ENCODE peak calls at places on chromosomes 1 and 21, in six cellular contexts. R is left ventricle myocardium inferior, E is tibial artery, W is choroid plexus epithelial cell, J is HCT116, N is epithelial cell of esophagus. B is an unnamed sample.

GRCh38 chr1:229223498-229223897 is 47.4 kb upstream of the RAB4A start:
- DNase-seq in R (no peak), E (no peak), W (no peak), J (no peak), N (no peak), B (peak)

GRCh38 chr1:43924516-43924915 is 9.1 kb upstream of the ARTN start:
- DNase-seq in R (no peak), E (no peak), W (no peak), J (no peak), N (peak), B (no peak)

GRCh38 chr1:3740038-3740437 is 12.2 kb upstream of the CCDC27 start:
- DNase-seq in R (no peak), E (no peak), W (no peak), J (no peak), N (no peak), B (no peak)

GRCh38 chr21:42405064-42406059 is 1.7 kb downstream of the UBASH3A start:
- DNase-seq in R (no peak), E (no peak), W (no peak), J (no peak), N (no peak), B (no peak)

GRCh38 chr1:174818951-174819350 is 180.8 kb upstream of the CACYBP start:
- DNase-seq in R (no peak), E (no peak), W (no peak), J (peak), N (peak), B (no peak)

GRCh38 chr1:165773324-165773965 is 4.8 kb upstream of the TMCO1 start:
- DNase-seq in R (no peak), E (no peak), W (peak), J (peak), N (peak), B (no peak)

GRCh38 chr1:154736840-154737239 is 128.9 kb upstream of the ADAR start:
- DNase-seq in R (no peak), E (no peak), W (peak), J (no peak), N (peak), B (no peak)

GRCh38 chr21:42561742-42562141 is 48.1 kb downstream of the SLC37A1 start:
- DNase-seq in R (no peak), E (peak), W (no peak), J (no peak), N (peak), B (no peak)

GRCh38 chr1:91653183-91653582 is 152.5 kb downstream of the CDC7 start:
- DNase-seq in R (no peak), E (no peak), W (no peak), J (no peak), N (no peak), B (no peak)

GRCh38 chr1:205318231-205318991 is 3.1 kb downstream of the NUAK2 start:
- DNase-seq in R (no peak), E (no peak), W (no peak), J (no peak), N (peak), B (peak)

GRCh38 chr1:16888806-16889178 is 7.0 kb upstream of the RNU1-2 start:
- DNase-seq in R (no peak), E (peak), W (peak), J (no peak), N (no peak), B (no peak)

GRCh38 chr1:16019580-16020277 is 1.9 kb upstream of the HSPB7 start:
- DNase-seq in R (peak), E (no peak), W (no peak), J (no peak), N (no peak), B (no peak)

GRCh38 chr1:235617808-235618207 is 31.8 kb downstream of the GNG4 start:
- DNase-seq in R (no peak), E (no peak), W (peak), J (no peak), N (peak), B (no peak)

GRCh38 chr1:193707271-193708015 is 521.0 kb upstream of the B3GALT2 start:
- DNase-seq in R (no peak), E (no peak), W (peak), J (no peak), N (peak), B (no peak)

GRCh38 chr1:42960693-42961559 is 2.3 kb upstream of the SLC2A1 start:
- DNase-seq in R (no peak), E (no peak), W (no peak), J (no peak), N (no peak), B (no peak)

GRCh38 chr1:3914911-3915310 is 14.8 kb upstream of the C1orf174 start:
- DNase-seq in R (no peak), E (no peak), W (no peak), J (no peak), N (no peak), B (no peak)

GRCh38 chr1:30968220-30968971 is 59.8 kb upstream of the SDC3 start:
- DNase-seq in R (no peak), E (no peak), W (no peak), J (no peak), N (peak), B (no peak)

GRCh38 chr1:205298191-205298994 is 23.2 kb downstream of the NUAK2 start:
- DNase-seq in R (no peak), E (no peak), W (peak), J (peak), N (peak), B (no peak)

GRCh38 chr1:17355898-17356297 is 16.1 kb upstream of the PADI6 start:
- DNase-seq in R (no peak), E (no peak), W (no peak), J (no peak), N (no peak), B (no peak)

GRCh38 chr1:78491311-78492071 is 717 bp downstream of the PTGFR start:
- DNase-seq in R (peak), E (peak), W (peak), J (no peak), N (peak), B (peak)

GRCh38 chr1:54107131-54107530 is 45.7 kb downstream of the CDCP2 start:
- DNase-seq in R (no peak), E (no peak), W (peak), J (no peak), N (no peak), B (no peak)

GRCh38 chr21:45588861-45589491 is 46.7 kb upstream of the SLC19A1 start:
- DNase-seq in R (no peak), E (no peak), W (no peak), J (no peak), N (no peak), B (no peak)

GRCh38 chr21:14583629-14584251 is 37.6 kb upstream of the SAMSN1 start:
- DNase-seq in R (no peak), E (no peak), W (peak), J (no peak), N (no peak), B (no peak)

GRCh38 chr1:239823852-239824251 is 267.8 kb upstream of the FMN2 start:
- DNase-seq in R (no peak), E (no peak), W (no peak), J (no peak), N (no peak), B (no peak)

GRCh38 chr1:21885236-21886037 is 51.7 kb downstream of the HSPG2 start:
- DNase-seq in R (no peak), E (no peak), W (no peak), J (no peak), N (no peak), B (no peak)

GRCh38 chr21:29697555-29698193 is 242.1 kb downstream of the GRIK1 start:
- DNase-seq in R (no peak), E (no peak), W (peak), J (no peak), N (no peak), B (no peak)

GRCh38 chr1:37473431-37474050 is 839 bp upstream of the ZC3H12A start:
- DNase-seq in R (no peak), E (peak), W (peak), J (no peak), N (peak), B (no peak)

GRCh38 chr21:35222021-35222420 is 172.9 kb upstream of the RUNX1 start:
- DNase-seq in R (no peak), E (no peak), W (no peak), J (no peak), N (peak), B (no peak)

GRCh38 chr1:47571952-47572351 is 134.1 kb downstream of the FOXD2 start:
- DNase-seq in R (no peak), E (no peak), W (no peak), J (no peak), N (no peak), B (no peak)

GRCh38 chr1:186473047-186473446 is 12.1 kb upstream of the PDC start:
- DNase-seq in R (no peak), E (no peak), W (no peak), J (no peak), N (no peak), B (no peak)

GRCh38 chr21:42942244-42942643 is 16.8 kb upstream of the ERVH48-1 start:
- DNase-seq in R (no peak), E (no peak), W (no peak), J (no peak), N (peak), B (no peak)

GRCh38 chr21:39472786-39473185 is 21.0 kb downstream of the SH3BGR start:
- DNase-seq in R (no peak), E (no peak), W (no peak), J (no peak), N (no peak), B (no peak)

GRCh38 chr1:27149084-27149483 is 5.8 kb downstream of the SLC9A1 start:
- DNase-seq in R (no peak), E (no peak), W (no peak), J (no peak), N (no peak), B (no peak)

GRCh38 chr21:29184047-29184446 is 53.6 kb downstream of the MAP3K7CL start:
- DNase-seq in R (no peak), E (no peak), W (no peak), J (no peak), N (no peak), B (no peak)

GRCh38 chr1:206470692-206471414 is 577 bp downstream of the IKBKE start:
- DNase-seq in R (no peak), E (no peak), W (peak), J (no peak), N (peak), B (no peak)

DNA sequence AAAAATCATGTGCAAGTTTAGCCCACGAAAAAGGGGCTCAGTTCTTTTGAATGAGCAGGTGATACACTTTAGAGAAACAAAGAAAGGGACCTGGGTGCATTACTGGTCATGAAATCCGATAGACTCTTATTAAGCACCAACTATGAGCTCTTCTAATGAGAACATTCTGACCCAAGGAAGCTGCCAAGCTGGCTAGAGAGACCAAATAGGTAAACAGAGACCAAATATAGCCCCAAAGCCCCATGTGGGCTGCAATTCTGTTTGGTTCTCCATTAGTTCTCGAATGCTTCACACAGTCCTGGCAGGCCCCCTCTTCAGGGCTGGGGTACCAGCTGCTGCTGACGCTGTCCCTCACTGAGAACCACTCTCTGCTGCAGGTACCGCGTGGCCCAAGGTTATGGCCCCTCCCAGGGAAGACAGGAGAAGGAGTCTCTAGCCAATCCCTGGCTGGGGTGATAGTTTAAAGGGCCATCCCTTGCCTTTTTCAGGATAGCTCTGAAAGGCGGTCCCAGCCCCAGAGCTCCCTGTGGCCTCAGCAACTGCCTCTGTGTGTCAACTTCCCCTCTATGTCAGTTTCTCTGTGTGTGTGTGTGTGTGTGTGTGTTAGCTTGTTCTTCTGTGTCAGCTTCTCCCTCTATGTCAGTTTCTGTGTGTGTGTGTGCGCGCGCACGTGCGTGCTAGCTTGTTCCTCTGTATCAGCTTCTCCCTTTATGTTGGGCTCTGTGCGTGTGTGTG is 7.1 kb upstream of the UBXN10 start:
- DNase-seq in R (no peak), E (no peak), W (no peak), J (no peak), N (no peak), B (no peak)
- H3K4me3 ChIP-seq in R (no peak), E (no peak), W (no peak), J (no peak), N (no peak), B (no peak)

DNA sequence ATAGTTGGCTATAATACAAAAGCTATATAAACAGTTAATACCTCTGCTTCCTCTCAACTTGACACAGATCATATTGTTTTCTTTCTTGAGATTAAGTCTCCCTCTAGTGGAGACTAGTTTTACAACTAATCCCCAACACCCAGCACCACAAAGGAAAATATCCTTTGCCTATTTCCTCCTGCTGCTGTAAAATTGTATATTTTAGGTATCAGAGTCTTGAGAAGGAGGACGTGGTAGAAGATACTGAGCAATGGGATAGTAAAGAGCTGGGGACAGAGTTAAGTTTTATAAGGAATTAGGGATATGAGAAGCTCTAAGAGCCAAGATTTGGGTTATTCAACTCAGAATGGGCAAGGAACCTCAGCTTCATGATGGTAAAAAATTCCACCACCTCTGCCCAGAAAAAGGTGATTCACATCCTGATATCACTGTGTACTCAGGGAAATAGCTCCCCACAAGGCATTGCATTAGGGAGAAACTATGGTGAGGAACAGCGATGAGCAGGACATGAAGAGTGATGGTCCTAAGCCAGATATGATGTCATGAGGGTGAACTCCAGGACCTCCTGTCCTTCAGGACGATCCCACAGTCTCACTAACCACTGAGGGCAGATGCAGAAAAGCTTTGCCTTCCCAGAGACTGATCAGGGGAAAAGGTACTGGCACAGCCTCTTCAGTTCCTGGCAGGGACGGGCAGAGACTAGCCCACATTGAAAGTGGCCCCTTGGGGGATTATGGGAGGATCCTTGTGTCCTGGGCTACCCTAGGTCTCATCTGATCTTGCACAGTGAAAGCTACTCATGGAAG is 14.7 kb upstream of the CFAP126 start:
- DNase-seq in R (no peak), E (no peak), W (peak), J (peak), N (peak), B (no peak)
- TF ChIP-seq CTCF in R (peak), E (peak), W (peak), J (peak), N (peak), B (peak)

GRCh38 chr1:32249831-32250525 is 1.1 kb upstream of the LCK start:
- DNase-seq in R (peak), E (no peak), W (peak), J (no peak), N (peak), B (no peak)

GRCh38 chr1:32247452-32247851 is 430 bp downstream of the FAM167B start:
- DNase-seq in R (peak), E (no peak), W (no peak), J (no peak), N (no peak), B (no peak)

GRCh38 chr1:32246888-32247273 is at the start of gene FAM167B:
- DNase-seq in R (peak), E (peak), W (peak), J (no peak), N (peak), B (no peak)

GRCh38 chr1:32247983-32248889 is 1.2 kb downstream of the FAM167B start:
- DNase-seq in R (peak), E (peak), W (peak), J (no peak), N (peak), B (no peak)

GRCh38 chr1:32250893-32251716 is at the start of gene LCK:
- DNase-seq in R (no peak), E (no peak), W (no peak), J (no peak), N (no peak), B (no peak)
- H3K4me3 ChIP-seq in R (no peak), E (no peak), W (no peak), J (no peak), N (no peak), B (no peak)

DNA sequence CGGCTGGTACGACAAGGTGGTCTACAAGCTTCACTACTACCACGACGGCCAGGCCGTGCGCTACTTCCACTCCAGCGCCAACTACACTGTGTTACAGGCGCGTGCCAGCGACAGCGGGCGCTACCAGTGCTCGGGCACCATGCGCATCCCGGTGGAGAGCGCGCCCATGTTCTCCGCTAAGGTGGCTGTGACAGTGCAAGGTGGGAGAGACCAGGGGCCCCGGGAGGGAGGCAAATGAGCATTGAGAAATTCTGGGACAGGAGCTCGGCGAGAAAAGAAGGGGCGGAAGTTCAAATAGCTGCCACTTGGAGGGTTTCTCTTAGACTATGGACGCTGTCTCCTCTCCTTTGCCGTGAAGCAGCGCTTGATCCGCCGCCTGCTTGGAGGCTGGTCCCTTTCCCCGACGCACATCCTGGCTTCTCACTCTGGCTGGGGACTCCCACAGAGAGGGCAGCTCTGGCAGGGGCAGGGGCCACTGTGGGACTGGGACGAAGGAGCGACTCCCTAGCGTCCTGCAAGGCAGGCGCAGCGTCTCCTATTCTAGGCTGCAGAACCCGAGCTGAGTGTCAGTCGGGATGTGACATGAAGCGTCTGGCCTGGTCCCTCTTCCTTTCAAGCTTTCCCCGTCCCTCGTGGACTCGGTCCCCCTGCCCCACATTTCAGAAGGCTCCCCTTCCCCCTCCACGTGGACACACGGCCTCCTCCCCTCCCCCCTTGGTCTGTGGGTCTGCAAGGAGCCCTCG is 4.7 kb downstream of the FCRLB start:
- DNase-seq in R (peak), E (peak), W (peak), J (no peak), N (peak), B (no peak)
- TF ChIP-seq CTCF in R (peak), E (peak), W (peak), J (peak), N (peak), B (no peak)

GRCh38 chr1:23627065-23627464 is 64.5 kb upstream of the RPL11 start:
- DNase-seq in R (no peak), E (no peak), W (no peak), J (no peak), N (peak), B (no peak)
- H3K4me3 ChIP-seq in R (no peak), E (no peak), W (no peak), J (no peak), N (no peak), B (no peak)

GRCh38 chr1:182644863-182645262 is 39.5 kb downstream of the RGS8 start:
- DNase-seq in R (no peak), E (no peak), W (no peak), J (no peak), N (no peak), B (no peak)
- TF ChIP-seq CTCF in R (no peak), E (no peak), W (no peak), J (no peak), N (no peak), B (no peak)

DNA sequence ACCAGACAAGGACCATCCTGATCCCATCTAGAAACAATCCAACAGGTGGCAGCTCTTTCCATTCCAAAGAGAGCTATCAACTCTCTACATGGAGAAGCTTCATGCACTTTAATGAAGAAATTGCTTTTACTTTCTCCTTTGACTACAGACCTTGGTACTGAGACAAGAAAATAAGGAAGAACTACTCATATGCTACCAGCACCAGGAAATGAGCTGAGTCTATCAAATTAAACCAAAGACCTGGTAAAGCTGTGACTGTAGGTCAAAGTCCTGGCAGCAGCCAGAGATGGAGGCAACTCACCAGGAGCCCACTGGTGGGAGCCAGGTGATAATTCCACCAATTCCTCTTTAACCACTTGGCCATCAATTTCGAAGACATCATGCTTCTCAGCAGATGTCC is 64.3 kb upstream of the LRRC8B start:
- DNase-seq in R (no peak), E (no peak), W (no peak), J (no peak), N (no peak), B (no peak)
- H3K4me3 ChIP-seq in R (no peak), E (no peak), W (no peak), J (no peak), N (no peak), B (no peak)

B was measured in LNCaP clone FGC.